ENCODE peak calls at places on chromosomes 13 and 19, in eight cellular contexts. T is tibial nerve, I is GM23338, N is AG09309, O is mucosa of descending colon, H is left ventricle myocardium inferior, K is fibroblast of lung, F is tibial artery. D is an unnamed sample.

GRCh38 chr13:97212540-97213146 is 9.5 kb upstream of the MBNL2 start:
- DNase-seq in T (no peak), I (peak), N (no peak), O (no peak), H (no peak), K (no peak), F (no peak), D (no peak)

GRCh38 chr19:44278181-44278690 is 18.6 kb downstream of the ZNF233 start:
- DNase-seq in T (no peak), I (no peak), N (peak), O (no peak), H (no peak), K (peak), F (no peak), D (no peak)

GRCh38 chr13:105184221-105184620 is 1351.2 kb downstream of the EFNB2 start:
- DNase-seq in T (no peak), I (no peak), N (no peak), O (no peak), H (no peak), K (no peak), F (no peak), D (no peak)

GRCh38 chr13:20616059-20616797 is 49.3 kb downstream of the IFT88 start:
- DNase-seq in T (no peak), I (no peak), N (peak), O (no peak), H (no peak), K (peak), F (no peak), D (no peak)

GRCh38 chr19:55473613-55474012 is 2.8 kb upstream of the ZNF628 start:
- DNase-seq in T (no peak), I (no peak), N (no peak), O (no peak), H (no peak), K (peak), F (no peak), D (no peak)

GRCh38 chr13:73622375-73622774 is 511.8 kb downstream of the KLF12 start:
- DNase-seq in T (no peak), I (no peak), N (no peak), O (no peak), H (no peak), K (no peak), F (no peak), D (no peak)

GRCh38 chr19:6723108-6723618 is 2.7 kb upstream of the C3 start:
- DNase-seq in T (no peak), I (peak), N (no peak), O (no peak), H (peak), K (peak), F (peak), D (no peak)

GRCh38 chr13:26300140-26300539 is 46.2 kb downstream of the CDK8 start:
- DNase-seq in T (no peak), I (no peak), N (no peak), O (no peak), H (no peak), K (peak), F (no peak), D (no peak)

GRCh38 chr19:38424272-38424671 is 1.7 kb downstream of the RASGRP4 start:
- DNase-seq in T (no peak), I (no peak), N (no peak), O (no peak), H (no peak), K (no peak), F (no peak), D (no peak)

GRCh38 chr13:32202268-32202667 is 112.9 kb downstream of the ZAR1L start:
- DNase-seq in T (no peak), I (no peak), N (no peak), O (no peak), H (no peak), K (no peak), F (no peak), D (no peak)

GRCh38 chr13:39016789-39017188 is 21.1 kb downstream of the PROSER1 start:
- DNase-seq in T (no peak), I (peak), N (no peak), O (no peak), H (no peak), K (no peak), F (no peak), D (no peak)

GRCh38 chr19:46659151-46660007 is 1.6 kb downstream of the DACT3 start:
- DNase-seq in T (no peak), I (peak), N (no peak), O (peak), H (no peak), K (no peak), F (peak), D (no peak)

GRCh38 chr19:54408627-54409026 is 6.6 kb upstream of the TTYH1 start:
- DNase-seq in T (no peak), I (no peak), N (no peak), O (no peak), H (no peak), K (no peak), F (no peak), D (no peak)

GRCh38 chr13:52848455-52849190 is at the start of gene PCDH8:
- DNase-seq in T (no peak), I (peak), N (no peak), O (no peak), H (no peak), K (no peak), F (no peak), D (no peak)

GRCh38 chr13:37741536-37741935 is 128.0 kb downstream of the TRPC4 start:
- DNase-seq in T (no peak), I (no peak), N (no peak), O (no peak), H (no peak), K (no peak), F (no peak), D (no peak)

GRCh38 chr13:28658539-28658795 is 463 bp upstream of the POMP start:
- DNase-seq in T (no peak), I (no peak), N (no peak), O (peak), H (no peak), K (no peak), F (no peak), D (no peak)

GRCh38 chr19:18599485-18599884 is 7.1 kb downstream of the CRLF1 start:
- DNase-seq in T (no peak), I (no peak), N (no peak), O (no peak), H (no peak), K (no peak), F (no peak), D (no peak)

GRCh38 chr19:55809381-55810058 is 22.3 kb downstream of the NLRP11 start:
- DNase-seq in T (no peak), I (peak), N (peak), O (peak), H (peak), K (peak), F (peak), D (peak)

GRCh38 chr19:46932346-46932745 is 71.5 kb downstream of the ARHGAP35 start:
- DNase-seq in T (no peak), I (no peak), N (no peak), O (no peak), H (no peak), K (peak), F (no peak), D (no peak)

GRCh38 chr13:113855012-113855921 is 8.6 kb downstream of the GAS6 start:
- DNase-seq in T (no peak), I (no peak), N (no peak), O (peak), H (peak), K (no peak), F (peak), D (no peak)

GRCh38 chr19:2022289-2022688 is 6.8 kb upstream of the BTBD2 start:
- DNase-seq in T (no peak), I (no peak), N (no peak), O (no peak), H (no peak), K (no peak), F (no peak), D (no peak)

GRCh38 chr13:77692746-77693448 is 4.6 kb upstream of the SLAIN1 start:
- DNase-seq in T (no peak), I (no peak), N (no peak), O (no peak), H (no peak), K (peak), F (no peak), D (no peak)

GRCh38 chr13:98216135-98216565 is 39.1 kb upstream of the RNF113B start:
- DNase-seq in T (no peak), I (no peak), N (no peak), O (no peak), H (peak), K (peak), F (peak), D (no peak)

DNA sequence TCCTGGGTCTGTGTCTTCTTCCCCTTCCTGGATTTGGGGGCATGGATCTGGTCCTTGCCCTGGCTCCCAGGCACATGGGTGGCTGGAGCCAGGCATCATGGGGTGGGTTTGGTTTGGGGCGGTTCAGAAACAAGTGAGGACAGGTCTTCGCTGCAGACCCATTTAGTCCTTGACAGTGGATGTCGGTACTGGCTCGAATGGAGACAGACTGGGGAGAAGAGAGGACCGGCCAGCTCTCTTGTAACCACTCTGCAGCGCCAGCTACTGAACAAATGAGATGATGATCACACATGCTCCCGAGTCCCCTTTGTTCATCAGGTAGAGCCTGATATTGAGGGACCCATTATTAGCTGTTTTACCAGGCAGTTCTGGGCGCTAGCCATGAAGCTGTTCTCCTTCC is 64.5 kb downstream of the CHST8 start:
- DNase-seq in T (no peak), I (no peak), N (no peak), O (no peak), H (no peak), K (no peak), F (no peak), D (no peak)
- TF ChIP-seq CTCF in T (no peak), I (peak), N (no peak), O (no peak), H (no peak), K (no peak), F (no peak), D (no peak)

DNA sequence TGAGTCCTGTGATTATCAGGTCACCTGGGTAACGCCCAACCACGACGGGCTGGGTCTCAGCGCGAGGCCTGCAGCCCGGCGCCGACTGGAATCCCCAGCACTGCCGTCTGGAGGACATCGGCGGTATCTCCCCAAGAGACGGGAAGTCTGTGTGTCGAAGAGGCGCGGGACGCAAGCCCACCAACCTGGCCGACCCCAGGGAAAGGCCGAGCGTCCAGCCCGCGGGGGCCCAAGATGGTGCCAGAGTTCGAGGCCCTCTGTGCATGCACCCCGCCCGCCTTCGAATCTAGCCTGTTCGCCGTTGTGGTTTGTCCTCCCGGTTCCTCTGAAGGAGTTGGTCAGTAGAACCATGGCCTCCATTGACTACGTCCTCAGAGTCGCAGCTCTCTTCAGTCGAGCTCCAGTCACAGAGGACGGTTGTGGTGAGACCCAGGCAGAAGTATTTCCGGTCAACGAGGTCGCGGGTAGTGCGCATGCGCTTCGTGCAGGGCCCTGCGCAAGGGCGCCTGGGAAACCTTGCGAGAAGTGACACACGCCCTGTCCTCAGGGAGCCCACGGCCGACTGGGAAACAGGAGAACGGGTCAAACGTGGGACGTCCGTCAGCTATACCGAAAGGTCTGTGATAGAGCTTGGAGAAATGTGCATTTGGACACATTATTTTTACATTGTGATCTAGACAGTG is 24.1 kb upstream of the PEG3 start:
- DNase-seq in T (no peak), I (no peak), N (no peak), O (no peak), H (no peak), K (no peak), F (no peak), D (no peak)
- H3K4me3 ChIP-seq in T (no peak), I (no peak), N (no peak), O (no peak), H (no peak), K (no peak), F (no peak), D (no peak)

GRCh38 chr13:44876782-44877324 is 112.4 kb downstream of the NUFIP1 start:
- DNase-seq in T (no peak), I (peak), N (no peak), O (no peak), H (no peak), K (no peak), F (no peak), D (no peak)
- TF ChIP-seq CTCF in T (no peak), I (peak), N (peak), O (no peak), H (peak), K (peak), F (no peak), D (no peak)

DNA sequence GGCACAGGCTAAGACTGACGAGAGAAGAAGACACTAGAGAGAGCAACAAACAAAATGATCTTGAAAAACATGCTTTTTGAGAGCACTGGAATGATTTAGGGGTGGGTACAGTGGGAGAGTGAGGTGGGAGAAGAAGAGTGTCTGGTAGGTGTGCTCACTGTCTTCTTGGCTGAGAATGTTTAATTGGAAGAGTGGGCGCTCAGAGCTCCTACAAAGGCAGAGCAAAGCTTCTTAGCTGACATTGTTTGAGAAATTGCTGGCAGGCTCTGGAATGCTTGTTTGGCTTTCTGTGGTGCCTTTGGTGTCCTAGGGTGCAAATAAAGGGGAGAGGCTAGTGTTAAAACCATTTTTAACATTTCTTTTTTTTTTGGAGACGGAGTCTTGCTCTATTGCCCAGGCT is 1.5 kb upstream of the LIPE start:
- DNase-seq in T (no peak), I (no peak), N (no peak), O (no peak), H (no peak), K (no peak), F (no peak), D (no peak)
- H3K4me3 ChIP-seq in T (no peak), I (no peak), N (no peak), O (no peak), H (no peak), K (no peak), F (no peak), D (no peak)

DNA sequence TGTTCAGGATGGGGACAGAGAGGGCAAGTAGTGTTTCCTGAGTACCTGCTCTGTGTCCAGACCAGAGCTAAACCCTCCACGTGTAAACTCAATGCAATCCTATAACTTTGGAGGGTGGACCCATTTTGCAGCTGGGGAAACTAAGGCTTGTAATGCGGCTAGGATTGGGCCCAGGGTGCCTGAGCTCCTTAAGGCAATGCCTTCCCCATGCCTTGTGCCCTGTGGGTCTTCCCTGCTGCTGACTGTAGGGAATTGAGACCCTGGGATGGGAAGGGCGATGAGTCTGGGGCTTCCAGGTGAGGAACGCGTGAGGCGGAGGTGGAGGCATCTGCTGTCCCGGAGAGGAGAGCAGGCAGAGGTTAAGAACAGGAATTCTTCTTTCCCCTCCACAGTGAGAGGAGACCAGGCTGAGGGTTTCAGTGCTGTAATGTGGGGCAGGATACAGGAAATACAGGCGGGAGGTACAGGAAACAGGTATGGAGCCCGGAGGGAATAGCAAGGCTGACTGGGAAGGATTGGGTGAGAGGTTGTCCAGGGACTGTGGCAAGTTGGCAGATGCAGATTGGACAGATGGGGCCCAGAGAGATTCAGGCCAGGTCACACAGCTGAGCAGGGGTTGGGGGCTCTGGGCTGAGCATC is 19.2 kb downstream of the SLC27A1 start:
- DNase-seq in T (no peak), I (peak), N (no peak), O (no peak), H (no peak), K (no peak), F (no peak), D (no peak)
- TF ChIP-seq CTCF in T (no peak), I (no peak), N (no peak), O (no peak), H (no peak), K (no peak), F (no peak), D (no peak)

GRCh38 chr13:30115257-30115600 is 192.1 kb downstream of the KATNAL1 start:
- DNase-seq in T (no peak), I (no peak), N (no peak), O (no peak), H (no peak), K (no peak), F (no peak), D (no peak)

GRCh38 chr13:30114586-30115256 is 192.6 kb downstream of the KATNAL1 start:
- DNase-seq in T (peak), I (peak), N (no peak), O (peak), H (peak), K (peak), F (peak), D (peak)

GRCh38 chr13:30113983-30114491 is 193.3 kb downstream of the KATNAL1 start:
- DNase-seq in T (no peak), I (peak), N (no peak), O (peak), H (no peak), K (no peak), F (no peak), D (no peak)

GRCh38 chr13:30112602-30113435 is 194.5 kb downstream of the KATNAL1 start:
- DNase-seq in T (peak), I (peak), N (peak), O (peak), H (peak), K (peak), F (peak), D (peak)

GRCh38 chr13:30113531-30113930 is 193.8 kb downstream of the KATNAL1 start:
- DNase-seq in T (no peak), I (no peak), N (no peak), O (no peak), H (no peak), K (no peak), F (peak), D (no peak)
- H3K4me3 ChIP-seq in T (no peak), I (no peak), N (no peak), O (no peak), H (no peak), K (no peak), F (no peak), D (no peak)

DNA sequence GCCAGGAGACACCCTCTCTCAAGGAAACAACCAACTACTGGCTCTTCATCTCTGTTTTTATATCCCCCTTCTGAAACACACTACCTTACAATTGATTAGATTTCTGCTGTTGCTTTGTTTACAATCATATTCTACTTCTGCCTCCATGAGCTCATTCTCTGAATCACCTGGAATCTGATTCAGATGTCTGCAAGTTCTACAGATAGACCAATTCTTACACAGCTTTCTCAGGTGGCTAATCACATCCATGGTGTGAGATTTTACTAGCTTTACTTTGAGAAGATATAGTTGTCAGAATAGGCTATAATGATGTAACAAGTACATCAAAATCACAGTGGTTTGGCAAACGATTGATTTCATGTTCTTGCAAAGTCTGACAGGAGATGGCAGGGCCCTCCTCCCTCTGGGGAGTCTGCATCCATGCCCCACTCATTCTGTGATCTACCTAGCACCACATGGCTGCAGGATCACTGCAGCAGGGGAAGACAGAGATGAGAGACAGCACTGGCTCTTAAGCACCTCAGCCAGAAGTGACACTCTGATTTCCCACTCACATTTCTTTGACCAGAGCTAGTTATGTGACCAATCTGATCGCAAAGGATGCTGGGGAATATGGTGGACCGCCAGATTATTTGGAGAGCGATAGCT is 243.7 kb downstream of the FOXO1 start:
- DNase-seq in T (no peak), I (no peak), N (no peak), O (no peak), H (no peak), K (no peak), F (no peak), D (no peak)
- TF ChIP-seq CTCF in T (no peak), I (no peak), N (no peak), O (no peak), H (no peak), K (no peak), F (no peak), D (no peak)

DNA sequence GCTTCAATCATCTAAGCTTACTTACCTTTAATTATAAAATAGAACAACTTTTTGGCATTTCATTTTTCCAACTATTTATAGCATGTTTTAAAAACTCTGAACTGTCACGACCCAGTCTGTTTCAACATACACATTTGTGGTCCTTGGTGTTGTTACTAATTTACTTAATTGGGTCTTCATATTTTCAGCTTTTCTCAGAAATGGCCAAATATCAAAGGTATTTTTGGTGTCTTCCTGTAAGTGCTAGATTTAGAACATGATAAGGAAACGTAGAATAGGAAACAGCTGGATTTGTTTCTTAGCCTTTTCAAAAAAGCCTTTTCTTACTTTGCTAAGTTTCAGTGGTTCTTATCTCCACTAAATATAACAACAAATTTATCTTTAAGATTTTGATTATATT is 11.4 kb downstream of the LPAR6 start:
- DNase-seq in T (no peak), I (no peak), N (no peak), O (no peak), H (no peak), K (no peak), F (no peak), D (no peak)
- H3K4me3 ChIP-seq in T (no peak), I (no peak), N (no peak), O (no peak), H (peak), K (no peak), F (no peak), D (no peak)

GRCh38 chr19:21482863-21483276 is 22.5 kb upstream of the ZNF429 start:
- DNase-seq in T (no peak), I (peak), N (no peak), O (peak), H (peak), K (peak), F (no peak), D (peak)
- TF ChIP-seq CTCF in T (peak), I (peak), N (peak), O (peak), H (peak), K (peak), F (peak), D (peak)

GRCh38 chr19:23914402-23915286 is at the start of gene ZNF726:
- DNase-seq in T (peak), I (peak), N (peak), O (peak), H (peak), K (peak), F (peak), D (peak)
- H3K4me3 ChIP-seq in T (peak), I (no peak), N (peak), O (peak), H (peak), K (peak), F (peak), D (peak)

D was measured in LNCaP clone FGC.